ENCODE peak calls at places on chromosomes 3 and 15, in ten cellular contexts. F is transverse colon, D is cardiac fibroblast, T is heart right ventricle, L is left lung, N is bronchial epithelial cell, O is colonic mucosa, H is sigmoid colon, X is foreskin fibroblast, P is brain microvascular endothelial cell. Z is an unnamed sample.

GRCh38 chr15:48748535-48748934 is 62.3 kb downstream of the CEP152 start:
- DNase-seq in T (no peak), P (peak), X (no peak), O (no peak), F (no peak), L (no peak), N (peak), D (peak), H (no peak), Z (no peak)

GRCh38 chr3:178699810-178700209 is 163.6 kb downstream of the KCNMB2 start:
- DNase-seq in F (no peak), D (peak), O (no peak), T (no peak), H (no peak), P (peak), N (no peak), L (no peak), X (no peak), Z (no peak)

GRCh38 chr3:15520185-15520584 is 1.3 kb downstream of the COLQ start:
- DNase-seq in L (no peak), F (no peak), X (no peak), O (no peak), N (peak), H (no peak), T (no peak), P (no peak), D (no peak), Z (no peak)

GRCh38 chr3:55431041-55431440 is 56.1 kb downstream of the WNT5A start:
- DNase-seq in D (no peak), T (no peak), N (no peak), P (no peak), X (no peak), O (no peak), L (no peak), H (no peak), F (no peak), Z (no peak)

GRCh38 chr3:126110431-126111125 is 26.7 kb upstream of the SLC41A3 start:
- DNase-seq in T (no peak), L (no peak), H (peak), F (no peak), P (no peak), O (peak), D (no peak), X (no peak), N (no peak), Z (no peak)

GRCh38 chr15:62736756-62737155 is 305.8 kb upstream of the TPM1 start:
- DNase-seq in P (no peak), X (no peak), T (no peak), O (no peak), H (no peak), D (no peak), L (no peak), N (no peak), F (no peak), Z (no peak)

GRCh38 chr15:66947471-66947870 is 117.9 kb upstream of the SMAD3 start:
- DNase-seq in H (peak), L (no peak), F (no peak), X (no peak), T (no peak), P (peak), O (no peak), N (no peak), D (no peak), Z (no peak)

GRCh38 chr3:13518516-13519351 is 30.2 kb upstream of the FBLN2 start:
- DNase-seq in F (no peak), N (no peak), T (peak), L (no peak), P (no peak), D (peak), X (no peak), H (peak), O (no peak), Z (no peak)

GRCh38 chr3:180913582-180914404 is 1.3 kb downstream of the FXR1 start:
- DNase-seq in X (no peak), H (no peak), T (no peak), N (peak), D (peak), L (no peak), P (no peak), O (no peak), F (no peak), Z (no peak)

GRCh38 chr3:45105855-45106655 is 40.1 kb downstream of the CDCP1 start:
- DNase-seq in F (no peak), N (peak), D (peak), X (peak), L (no peak), H (no peak), T (no peak), P (peak), O (no peak), Z (no peak)

GRCh38 chr3:98068824-98069223 is 18.1 kb upstream of the OR5AC2 start:
- DNase-seq in X (no peak), T (no peak), N (peak), F (no peak), O (no peak), H (no peak), D (no peak), L (no peak), P (no peak), Z (no peak)

GRCh38 chr3:99418209-99418635 is 220.2 kb upstream of the COL8A1 start:
- DNase-seq in N (peak), D (no peak), P (no peak), O (no peak), F (no peak), X (no peak), T (no peak), H (no peak), L (no peak), Z (no peak)

GRCh38 chr15:99514306-99514705 is 51.5 kb upstream of the MEF2A start:
- DNase-seq in F (no peak), T (no peak), H (no peak), X (no peak), D (no peak), P (no peak), O (no peak), L (no peak), N (peak), Z (no peak)

GRCh38 chr3:61358364-61358763 is 107.1 kb upstream of the FHIT start:
- DNase-seq in H (peak), O (peak), P (no peak), L (peak), T (peak), D (peak), N (no peak), X (no peak), F (peak), Z (no peak)

GRCh38 chr3:94246136-94246535 is 183.3 kb downstream of the NSUN3 start:
- DNase-seq in P (no peak), X (no peak), T (no peak), D (peak), F (no peak), O (no peak), L (no peak), N (no peak), H (no peak), Z (peak)

GRCh38 chr3:33722626-33723370 is 4.7 kb upstream of the CLASP2 start:
- DNase-seq in T (no peak), D (peak), N (peak), O (no peak), X (peak), L (no peak), P (no peak), H (no peak), F (no peak), Z (no peak)

GRCh38 chr3:174955513-174956001 is 96.4 kb downstream of the NAALADL2 start:
- DNase-seq in O (no peak), L (no peak), T (no peak), D (no peak), P (peak), H (no peak), N (peak), F (no peak), X (no peak), Z (no peak)

GRCh38 chr3:20099020-20099539 is 58.8 kb downstream of the KAT2B start:
- DNase-seq in L (no peak), D (no peak), X (no peak), P (no peak), T (no peak), H (no peak), F (no peak), O (no peak), N (no peak), Z (no peak)

GRCh38 chr3:175620093-175620492 is 761.0 kb downstream of the NAALADL2 start:
- DNase-seq in P (no peak), X (no peak), H (no peak), D (no peak), L (no peak), O (no peak), N (no peak), T (no peak), F (no peak), Z (no peak)

GRCh38 chr3:172244011-172244410 is 204.2 kb downstream of the GHSR start:
- DNase-seq in T (no peak), O (no peak), P (no peak), D (no peak), F (no peak), X (no peak), H (no peak), L (no peak), N (peak), Z (no peak)

GRCh38 chr3:33030802-33031201 is 66.1 kb downstream of the GLB1 start:
- DNase-seq in D (no peak), O (no peak), F (no peak), H (no peak), P (no peak), T (no peak), L (no peak), X (no peak), N (no peak), Z (no peak)

GRCh38 chr3:58190291-58190690 is 20.5 kb downstream of the DNASE1L3 start:
- DNase-seq in X (no peak), P (no peak), F (no peak), D (no peak), T (no peak), N (no peak), H (no peak), O (no peak), L (no peak), Z (no peak)

GRCh38 chr3:172709776-172710708 is 825 bp downstream of the NCEH1 start:
- DNase-seq in N (peak), T (peak), L (peak), F (peak), O (peak), H (peak), X (no peak), P (peak), D (peak), Z (peak)

GRCh38 chr3:108485146-108485545 is 25.2 kb downstream of the MYH15 start:
- DNase-seq in F (no peak), T (no peak), O (no peak), H (no peak), N (no peak), D (no peak), L (no peak), P (no peak), X (no peak), Z (no peak)

GRCh38 chr3:189056612-189057352 is 115.0 kb upstream of the TPRG1 start:
- DNase-seq in H (no peak), N (no peak), T (no peak), P (no peak), F (no peak), D (no peak), X (no peak), O (no peak), L (no peak), Z (no peak)

GRCh38 chr3:69791919-69792399 is 52.7 kb downstream of the MITF start:
- DNase-seq in T (no peak), O (no peak), N (peak), D (peak), X (peak), F (no peak), L (no peak), H (no peak), P (peak), Z (no peak)

GRCh38 chr3:27669505-27670085 is 52.5 kb downstream of the EOMES start:
- DNase-seq in N (peak), O (no peak), T (no peak), H (no peak), D (no peak), F (no peak), X (no peak), L (no peak), P (no peak), Z (no peak)

GRCh38 chr3:170476291-170476690 is 57.6 kb downstream of the CLDN11 start:
- DNase-seq in O (no peak), T (no peak), N (peak), X (no peak), H (no peak), L (no peak), P (no peak), D (no peak), F (no peak), Z (no peak)

GRCh38 chr3:131026321-131027151 is at the start of the genes ASTE1 and NEK11:
- DNase-seq in N (peak), P (peak), X (peak), L (peak), D (peak), O (peak), H (peak), F (peak), T (peak), Z (peak)

GRCh38 chr15:64014995-64015394 is 31.3 kb downstream of the DAPK2 start:
- DNase-seq in N (no peak), F (no peak), X (no peak), O (no peak), D (no peak), T (peak), P (no peak), H (no peak), L (no peak), Z (no peak)

GRCh38 chr15:89781055-89781454 is 4.9 kb downstream of the MESP2 start:
- DNase-seq in P (no peak), N (peak), L (peak), O (peak), X (no peak), F (peak), T (no peak), D (no peak), H (no peak), Z (no peak)

GRCh38 chr3:170914690-170915089 is 6.3 kb upstream of the EIF5A2 start:
- DNase-seq in N (no peak), O (no peak), F (no peak), D (no peak), X (peak), P (no peak), H (no peak), T (no peak), L (no peak), Z (no peak)

GRCh38 chr15:90954712-90955671 is at the start of gene RCCD1:
- DNase-seq in L (peak), N (peak), D (peak), T (peak), F (peak), O (peak), X (peak), H (peak), P (peak), Z (peak)

GRCh38 chr3:126137490-126138130 is 42.8 kb downstream of the ALDH1L1 start:
- DNase-seq in X (no peak), F (no peak), P (no peak), T (no peak), N (no peak), D (no peak), O (peak), H (peak), L (no peak), Z (no peak)

GRCh38 chr3:128068156-128068620 is 16.0 kb downstream of the SEC61A1 start:
- DNase-seq in O (no peak), P (no peak), T (no peak), N (peak), F (no peak), H (no peak), X (no peak), D (peak), L (no peak), Z (peak)

DNA sequence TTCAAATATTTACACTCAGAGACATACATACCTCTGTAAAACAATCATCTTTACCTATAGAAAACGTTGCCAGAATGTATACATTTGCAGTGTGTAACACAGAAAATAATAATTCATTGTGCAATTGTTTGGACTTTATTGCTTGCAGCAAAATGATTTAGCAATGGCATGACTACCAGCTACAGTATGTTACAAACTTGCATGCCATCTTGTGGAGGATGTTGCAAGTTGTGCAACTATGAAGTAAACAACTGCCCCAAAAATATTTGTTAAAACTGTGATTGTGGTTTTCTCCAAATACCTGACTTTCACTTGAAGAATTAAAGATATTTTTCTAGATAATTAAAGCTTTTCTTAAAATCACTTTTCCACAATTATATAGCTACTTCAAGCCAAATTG is 27.1 kb upstream of the C3orf49 start:
- DNase-seq in P (peak), T (no peak), F (no peak), X (peak), D (peak), O (no peak), L (no peak), H (no peak), N (peak), Z (no peak)
- TF ChIP-seq CTCF in P (peak), T (peak), F (peak), X (peak), D (peak), O (no peak), L (no peak), H (no peak), N (peak), Z (no peak)

GRCh38 chr15:79416876-79417275 is 15.3 kb upstream of the MINAR1 start:
- DNase-seq in N (no peak), H (no peak), P (no peak), D (no peak), L (no peak), F (no peak), T (no peak), X (no peak), O (no peak), Z (no peak)

GRCh38 chr15:79412429-79412828 is 19.7 kb upstream of the MINAR1 start:
- DNase-seq in L (no peak), T (no peak), N (no peak), F (no peak), X (no peak), O (no peak), P (no peak), D (no peak), H (no peak), Z (no peak)

GRCh38 chr15:79408041-79408440 is 24.1 kb upstream of the MINAR1 start:
- DNase-seq in P (no peak), H (no peak), T (no peak), D (no peak), X (no peak), F (no peak), O (no peak), N (peak), L (no peak), Z (no peak)

GRCh38 chr15:79406191-79406590 is 25.9 kb upstream of the MINAR1 start:
- DNase-seq in O (no peak), L (no peak), X (no peak), F (no peak), P (no peak), D (no peak), N (no peak), T (no peak), H (no peak), Z (no peak)

GRCh38 chr15:79412010-79412409 is 20.1 kb upstream of the MINAR1 start:
- DNase-seq in N (no peak), T (no peak), D (no peak), H (no peak), P (no peak), O (no peak), L (no peak), X (no peak), F (no peak), Z (no peak)
- TF ChIP-seq CTCF in N (no peak), T (no peak), D (no peak), H (no peak), P (no peak), O (no peak), L (no peak), X (no peak), F (no peak), Z (no peak)

DNA sequence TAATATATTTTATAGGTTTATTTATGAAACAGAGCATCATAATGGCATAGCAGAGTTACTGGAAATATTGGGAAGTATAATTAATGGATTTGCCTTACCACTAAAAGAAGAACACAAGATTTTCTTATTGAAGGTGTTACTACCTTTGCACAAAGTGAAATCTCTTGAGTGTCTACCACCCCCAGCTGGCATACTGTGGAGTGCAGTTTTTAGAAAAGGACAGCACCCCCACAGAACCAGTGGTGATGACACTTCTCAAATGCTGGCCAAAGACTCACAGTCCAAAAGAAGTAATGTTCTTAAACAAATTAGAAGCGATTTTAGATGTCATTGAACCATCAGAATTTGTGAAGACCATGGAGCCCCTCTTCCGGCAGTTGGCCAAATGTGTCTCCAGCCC is 58.1 kb downstream of the DNAH1 start:
- DNase-seq in N (no peak), D (no peak), X (no peak), T (no peak), H (no peak), F (no peak), O (no peak), P (no peak), L (no peak), Z (no peak)
- TF ChIP-seq CTCF in N (no peak), D (peak), X (no peak), T (no peak), H (no peak), F (no peak), O (no peak), P (peak), L (no peak), Z (no peak)

GRCh38 chr3:81995334-81995733 is 233.9 kb upstream of the GBE1 start:
- DNase-seq in H (no peak), D (no peak), P (no peak), L (no peak), T (no peak), X (no peak), N (peak), O (no peak), F (no peak), Z (no peak)
- TF ChIP-seq CTCF in H (no peak), D (no peak), P (peak), L (no peak), T (no peak), X (no peak), N (peak), O (no peak), F (no peak), Z (no peak)

DNA sequence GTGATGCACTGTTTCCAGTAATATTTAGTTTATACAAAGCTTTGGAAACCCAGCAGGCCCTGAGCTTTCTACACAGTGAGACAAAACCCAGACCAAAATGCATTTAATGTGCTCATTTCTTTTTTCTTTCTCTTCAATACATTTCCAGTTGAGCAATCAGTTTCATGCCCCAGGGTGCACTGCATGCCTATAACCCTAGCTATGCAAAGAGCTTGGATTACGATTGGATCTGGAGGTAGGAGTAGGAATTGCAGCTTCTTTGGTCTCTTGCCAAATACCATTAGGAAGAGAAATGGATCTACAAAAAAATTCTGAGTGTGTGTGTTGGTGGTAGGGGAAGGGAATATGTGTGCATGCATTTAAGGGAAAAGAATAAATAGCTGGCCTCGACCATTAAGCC is 1001.4 kb downstream of the SQOR start:
- DNase-seq in T (no peak), D (no peak), H (no peak), L (no peak), O (no peak), N (peak), F (no peak), P (no peak), X (no peak), Z (no peak)
- TF ChIP-seq CTCF in T (no peak), D (no peak), H (no peak), L (no peak), O (no peak), N (no peak), F (no peak), P (no peak), X (no peak), Z (no peak)

DNA sequence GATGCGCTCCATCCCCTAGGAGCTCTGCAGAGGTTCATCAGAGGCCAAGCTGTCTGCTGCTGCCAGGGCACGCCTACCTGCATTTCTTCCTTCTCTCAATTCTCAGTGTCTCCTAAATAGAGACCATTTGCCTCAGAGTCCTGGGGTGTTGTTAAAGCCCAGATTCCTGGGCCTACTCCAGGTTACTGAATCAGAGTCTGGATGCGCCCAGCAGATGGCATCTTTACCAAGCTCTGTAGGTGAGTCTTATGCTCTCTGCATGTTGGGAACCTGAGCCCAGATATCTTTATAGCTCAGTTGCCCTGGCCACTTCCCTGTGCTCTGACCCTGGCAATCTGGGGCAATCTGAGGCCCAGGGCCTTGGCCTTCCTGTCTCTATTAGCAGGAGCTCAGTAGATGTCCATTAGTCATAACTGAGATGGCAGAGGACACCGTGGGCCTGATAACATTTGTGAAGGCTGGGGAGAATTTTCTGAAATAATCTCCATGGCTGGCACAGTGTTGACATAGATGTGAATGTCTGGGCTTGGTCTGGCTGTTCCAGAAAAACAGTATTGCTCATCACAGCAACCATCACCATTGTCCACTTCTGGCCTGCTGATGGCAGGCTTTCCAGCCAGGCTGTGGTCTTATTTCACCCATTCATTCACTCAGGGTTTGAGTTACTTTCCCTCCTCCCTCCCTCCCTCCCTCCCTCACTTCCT is 13.2 kb upstream of the RBP1 start:
- DNase-seq in P (no peak), H (no peak), N (no peak), F (no peak), D (no peak), X (no peak), T (no peak), L (no peak), O (no peak), Z (no peak)
- TF ChIP-seq CTCF in P (no peak), H (no peak), N (no peak), F (no peak), D (no peak), X (no peak), T (no peak), L (no peak), O (no peak), Z (no peak)